ENCODE peak calls at places on chromosomes 11 and 22, in seven cellular contexts. L is cardiac fibroblast, U is IMR-90, E is body of pancreas, Y is epithelial cell of proximal tubule, Z is GM12865, C is stomach. M is an unnamed sample.

GRCh38 chr11:73330569-73331093 is 22.6 kb downstream of the ARHGEF17 start:
- DNase-seq in Y (no peak), Z (no peak), U (peak), E (no peak), C (no peak), L (peak), M (no peak)

GRCh38 chr11:1434941-1435340 is 45.2 kb downstream of the BRSK2 start:
- DNase-seq in E (no peak), U (no peak), C (no peak), Z (no peak), L (no peak), Y (no peak), M (no peak)

GRCh38 chr11:9613830-9614762 is 40.6 kb downstream of the WEE1 start:
- DNase-seq in U (peak), E (peak), Z (peak), Y (no peak), C (peak), L (peak), M (peak)

GRCh38 chr11:629237-629583 is 2.2 kb upstream of the SCT start:
- DNase-seq in U (no peak), L (no peak), C (no peak), E (no peak), Y (no peak), Z (peak), M (no peak)

GRCh38 chr22:31891366-31892079 is 52.8 kb upstream of the YWHAH start:
- DNase-seq in E (no peak), U (peak), Z (no peak), C (no peak), L (peak), Y (peak), M (no peak)

GRCh38 chr22:35154937-35155387 is 89.0 kb downstream of the ISX start:
- DNase-seq in E (peak), Y (no peak), L (peak), U (peak), C (peak), Z (peak), M (no peak)

GRCh38 chr11:60786811-60787567 is 1.9 kb downstream of the MS4A10 start:
- DNase-seq in E (peak), Z (no peak), Y (peak), L (peak), U (peak), C (peak), M (no peak)

GRCh38 chr11:80167766-80168165 is 726.9 kb upstream of the TENM4 start:
- DNase-seq in Z (no peak), L (peak), U (no peak), C (no peak), E (no peak), Y (no peak), M (no peak)

GRCh38 chr11:123360267-123360936 is 69.7 kb upstream of the GRAMD1B start:
- DNase-seq in Z (no peak), L (no peak), E (no peak), U (no peak), Y (no peak), C (no peak), M (no peak)

GRCh38 chr22:46083383-46084350 is 66.7 kb upstream of the PPARA start:
- DNase-seq in U (no peak), Z (no peak), Y (no peak), C (peak), E (no peak), L (no peak), M (peak)

GRCh38 chr11:72102162-72102561 is 935 bp downstream of the LAMTOR1 start:
- DNase-seq in U (no peak), Z (no peak), Y (no peak), E (no peak), L (no peak), C (no peak), M (no peak)

GRCh38 chr11:64856382-64857227 is 12.2 kb upstream of the CDC42BPG start:
- DNase-seq in L (peak), Z (peak), E (peak), U (peak), Y (no peak), C (peak), M (peak)

GRCh38 chr22:42321908-42322561 is 51.6 kb upstream of the TCF20 start:
- DNase-seq in L (peak), Y (no peak), Z (no peak), E (no peak), U (no peak), C (no peak), M (no peak)

GRCh38 chr11:9971894-9972293 is 308.0 kb downstream of the SWAP70 start:
- DNase-seq in C (no peak), E (no peak), Y (no peak), U (no peak), L (no peak), Z (no peak), M (no peak)

GRCh38 chr11:7548659-7549283 is 35.0 kb downstream of the PPFIBP2 start:
- DNase-seq in E (peak), C (peak), Y (no peak), U (no peak), Z (peak), L (no peak), M (no peak)

GRCh38 chr11:8365542-8365941 is 101.9 kb upstream of the LMO1 start:
- DNase-seq in Y (no peak), U (no peak), Z (no peak), E (no peak), C (no peak), L (no peak), M (peak)

GRCh38 chr22:29353286-29353685 is 35.1 kb downstream of the AP1B1 start:
- DNase-seq in U (no peak), L (no peak), C (no peak), Z (no peak), Y (no peak), E (no peak), M (no peak)

GRCh38 chr11:133115099-133115498 is 417.2 kb downstream of the OPCML start:
- DNase-seq in L (no peak), Y (no peak), C (peak), E (no peak), U (no peak), Z (no peak), M (no peak)

GRCh38 chr11:106706355-106706754 is 311.9 kb downstream of the GUCY1A2 start:
- DNase-seq in E (no peak), L (peak), U (peak), C (no peak), Y (peak), Z (no peak), M (no peak)

GRCh38 chr11:100686476-100686875 is 612 bp upstream of the ARHGAP42 start:
- DNase-seq in E (no peak), U (no peak), L (no peak), C (no peak), Z (no peak), Y (no peak), M (no peak)

GRCh38 chr11:133951484-133952198 is 5.1 kb downstream of the IGSF9B start:
- DNase-seq in E (no peak), Y (no peak), L (peak), C (no peak), Z (no peak), U (peak), M (peak)

GRCh38 chr11:122757201-122757600 is 81.1 kb upstream of the CRTAM start:
- DNase-seq in C (no peak), Y (no peak), U (no peak), L (no peak), Z (no peak), E (no peak), M (no peak)

GRCh38 chr11:31805629-31806185 is 5.4 kb downstream of the PAX6 start:
- DNase-seq in E (no peak), L (no peak), Z (no peak), Y (no peak), U (no peak), C (no peak), M (no peak)

GRCh38 chr11:121898913-121899312 is 217.1 kb downstream of the BLID start:
- DNase-seq in U (peak), L (no peak), Z (no peak), C (no peak), Y (no peak), E (no peak), M (no peak)

GRCh38 chr22:39518996-39519680 is 1.2 kb upstream of the ATF4 start:
- DNase-seq in Z (peak), C (no peak), U (peak), Y (no peak), L (no peak), E (no peak), M (no peak)

GRCh38 chr22:39434243-39434653 is 22.6 kb upstream of the MGAT3 start:
- DNase-seq in Y (no peak), L (no peak), E (no peak), U (no peak), C (no peak), Z (no peak), M (no peak)

GRCh38 chr11:67468056-67468455 is 995 bp downstream of the TMEM134 start:
- DNase-seq in C (peak), U (no peak), Z (no peak), L (no peak), E (peak), Y (no peak), M (peak)

GRCh38 chr22:43343262-43343988 is at the start of gene SCUBE1:
- DNase-seq in U (no peak), E (peak), L (peak), Z (no peak), Y (no peak), C (peak), M (peak)

GRCh38 chr11:10993186-10993585 is 135.3 kb upstream of the ZBED5 start:
- DNase-seq in E (no peak), Y (no peak), C (no peak), L (no peak), Z (no peak), U (peak), M (no peak)

GRCh38 chr11:47183969-47184368 is 2.3 kb downstream of the PACSIN3 start:
- DNase-seq in Z (no peak), Y (no peak), U (no peak), E (no peak), C (no peak), L (no peak), M (no peak)

GRCh38 chr22:19494001-19494560 is 14.4 kb downstream of the CDC45 start:
- DNase-seq in Y (no peak), Z (no peak), U (no peak), C (no peak), L (no peak), E (no peak), M (no peak)

GRCh38 chr11:128714121-128714520 is 20.2 kb downstream of the FLI1 start:
- DNase-seq in Y (no peak), L (no peak), E (no peak), C (no peak), U (no peak), Z (no peak), M (no peak)

GRCh38 chr11:121163658-121164308 is 62.7 kb downstream of the TECTA start:
- DNase-seq in Z (peak), E (no peak), Y (no peak), C (no peak), L (no peak), U (no peak), M (no peak)

GRCh38 chr11:127223026-127223425 is 222.5 kb upstream of the KIRREL3 start:
- DNase-seq in L (no peak), Y (no peak), E (no peak), C (no peak), Z (no peak), U (no peak), M (no peak)

GRCh38 chr22:44427506-44428470 is 70.2 kb downstream of the RTL6 start:
- DNase-seq in Z (no peak), U (no peak), E (no peak), C (no peak), Y (no peak), L (no peak), M (no peak)

GRCh38 chr11:112967082-112967481 is 5.9 kb downstream of the NCAM1 start:
- DNase-seq in L (no peak), E (no peak), U (no peak), C (no peak), Y (no peak), Z (no peak), M (no peak)

GRCh38 chr11:65871811-65872548 is 620 bp downstream of the EFEMP2 start:
- DNase-seq in U (no peak), C (no peak), L (no peak), Y (no peak), E (no peak), Z (no peak), M (no peak)
- H3K4me3 ChIP-seq in U (peak), C (peak), L (peak), Y (peak), E (no peak), Z (no peak), M (peak)

GRCh38 chr11:13357232-13357631 is 79.6 kb downstream of the BMAL1 start:
- DNase-seq in Z (no peak), C (no peak), L (no peak), U (no peak), Y (no peak), E (no peak), M (no peak)
- TF ChIP-seq CTCF in Z (no peak), C (no peak), L (no peak), U (no peak), Y (no peak), E (no peak), M (no peak)

DNA sequence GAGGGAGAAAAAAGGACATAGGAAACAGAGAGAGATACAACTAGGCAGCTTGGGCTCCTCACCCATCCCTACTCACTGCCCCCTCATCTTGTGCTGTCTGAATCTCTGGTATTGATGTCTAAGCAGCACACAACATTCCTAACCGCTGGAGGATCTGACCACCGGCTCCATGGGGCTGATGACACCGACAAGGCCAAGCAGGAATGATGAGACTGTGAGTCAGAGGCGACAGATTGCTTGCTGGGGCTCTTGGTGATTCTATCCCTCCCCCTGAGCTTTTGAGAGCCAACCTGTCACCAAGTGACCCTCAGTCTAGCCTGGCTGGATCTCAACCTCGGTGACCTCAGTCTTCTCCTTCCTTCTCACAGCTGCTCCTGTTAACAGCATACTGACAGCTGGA is 13.8 kb downstream of the PAMR1 start:
- DNase-seq in E (peak), L (peak), Z (no peak), U (peak), Y (no peak), C (no peak), M (no peak)
- H3K4me3 ChIP-seq in E (no peak), L (no peak), Z (no peak), U (no peak), Y (no peak), C (no peak), M (no peak)

GRCh38 chr22:50606126-50606525 is 5.5 kb downstream of the MAPK8IP2 start:
- DNase-seq in U (no peak), Y (no peak), E (no peak), C (no peak), L (no peak), Z (no peak), M (no peak)
- TF ChIP-seq CTCF in U (no peak), Y (no peak), E (no peak), C (no peak), L (no peak), Z (peak), M (no peak)

GRCh38 chr22:21031545-21032036 is 770 bp downstream of the SLC7A4 start:
- DNase-seq in L (no peak), C (no peak), Z (no peak), E (no peak), Y (no peak), U (no peak), M (no peak)

GRCh38 chr22:21032843-21033688 is 705 bp upstream of the SLC7A4 start:
- DNase-seq in U (no peak), L (no peak), Y (no peak), E (no peak), C (no peak), Z (no peak), M (peak)

GRCh38 chr22:21033895-21034294 is 1.5 kb upstream of the SLC7A4 start:
- DNase-seq in E (no peak), Z (peak), U (no peak), L (no peak), C (no peak), Y (no peak), M (no peak)

GRCh38 chr22:21030621-21031544 is 1.5 kb downstream of the SLC7A4 start:
- DNase-seq in L (no peak), U (no peak), Z (no peak), Y (no peak), C (no peak), E (no peak), M (peak)

DNA sequence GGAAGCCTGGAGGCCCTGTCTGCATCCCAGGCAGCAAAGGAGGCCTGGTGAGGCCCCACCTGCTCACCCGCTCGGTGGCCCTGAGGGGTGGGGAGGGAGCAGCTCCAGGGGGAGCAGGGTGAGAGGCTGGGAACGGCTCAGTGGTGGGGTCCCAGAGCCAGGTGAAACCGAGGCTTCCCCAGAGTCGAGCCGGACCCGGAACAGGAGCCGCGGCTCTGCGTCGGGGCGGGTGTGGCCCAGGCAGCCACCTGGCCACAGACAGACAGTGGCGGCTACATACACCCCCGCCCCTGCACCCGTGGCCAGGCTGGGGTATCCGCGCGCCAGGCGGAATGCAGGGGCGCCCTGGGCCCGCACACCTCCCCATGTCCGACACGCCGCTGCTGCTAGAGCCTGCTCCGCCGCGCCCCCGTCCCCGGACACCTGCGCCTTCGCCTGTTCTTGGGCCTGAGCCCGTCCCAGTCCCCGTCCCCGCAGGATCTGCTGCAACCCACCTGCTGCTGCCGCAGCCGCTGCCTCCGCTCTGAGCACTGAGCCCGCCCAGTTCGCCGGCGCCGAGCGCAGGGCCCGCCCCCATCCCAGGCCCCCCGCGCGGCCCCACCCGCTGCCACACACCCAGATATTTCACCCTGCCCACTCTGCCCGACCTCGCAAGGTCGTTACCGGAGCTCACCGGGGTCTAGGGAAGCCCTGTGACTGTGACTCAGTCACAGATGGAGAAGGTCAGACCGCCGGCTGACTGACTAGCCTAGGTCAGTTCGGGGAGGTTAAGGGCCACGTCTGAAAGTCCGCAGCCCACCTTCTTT is at the start of gene SLC7A4:
- DNase-seq in E (no peak), L (no peak), U (no peak), Z (no peak), Y (no peak), C (peak), M (peak)
- H3K4me3 ChIP-seq in E (no peak), L (no peak), U (no peak), Z (no peak), Y (no peak), C (peak), M (peak)

DNA sequence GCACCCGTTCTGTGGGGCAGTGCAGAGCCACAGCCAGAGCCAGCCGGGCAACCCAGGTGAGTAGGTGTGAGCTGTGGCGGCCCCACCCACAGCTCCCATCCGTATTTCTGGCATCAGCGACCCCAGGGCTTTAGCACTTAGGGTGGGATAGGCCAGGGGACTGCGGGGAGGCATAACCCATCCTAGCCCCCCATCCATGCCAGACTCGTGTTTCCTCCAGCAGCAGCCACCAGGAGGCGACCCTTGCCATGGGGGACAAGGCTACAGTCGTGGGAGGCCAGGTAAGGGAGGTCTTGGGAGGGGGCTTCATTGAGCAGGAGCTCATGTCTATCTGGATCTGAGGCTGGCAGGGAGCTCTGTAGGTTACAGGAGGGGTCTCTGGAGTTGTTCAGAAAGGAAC is 873 bp downstream of the OTOG start:
- DNase-seq in C (no peak), U (no peak), Y (no peak), E (no peak), Z (no peak), L (no peak), M (no peak)
- TF ChIP-seq CTCF in C (no peak), U (no peak), Y (peak), E (no peak), Z (no peak), L (peak), M (no peak)

DNA sequence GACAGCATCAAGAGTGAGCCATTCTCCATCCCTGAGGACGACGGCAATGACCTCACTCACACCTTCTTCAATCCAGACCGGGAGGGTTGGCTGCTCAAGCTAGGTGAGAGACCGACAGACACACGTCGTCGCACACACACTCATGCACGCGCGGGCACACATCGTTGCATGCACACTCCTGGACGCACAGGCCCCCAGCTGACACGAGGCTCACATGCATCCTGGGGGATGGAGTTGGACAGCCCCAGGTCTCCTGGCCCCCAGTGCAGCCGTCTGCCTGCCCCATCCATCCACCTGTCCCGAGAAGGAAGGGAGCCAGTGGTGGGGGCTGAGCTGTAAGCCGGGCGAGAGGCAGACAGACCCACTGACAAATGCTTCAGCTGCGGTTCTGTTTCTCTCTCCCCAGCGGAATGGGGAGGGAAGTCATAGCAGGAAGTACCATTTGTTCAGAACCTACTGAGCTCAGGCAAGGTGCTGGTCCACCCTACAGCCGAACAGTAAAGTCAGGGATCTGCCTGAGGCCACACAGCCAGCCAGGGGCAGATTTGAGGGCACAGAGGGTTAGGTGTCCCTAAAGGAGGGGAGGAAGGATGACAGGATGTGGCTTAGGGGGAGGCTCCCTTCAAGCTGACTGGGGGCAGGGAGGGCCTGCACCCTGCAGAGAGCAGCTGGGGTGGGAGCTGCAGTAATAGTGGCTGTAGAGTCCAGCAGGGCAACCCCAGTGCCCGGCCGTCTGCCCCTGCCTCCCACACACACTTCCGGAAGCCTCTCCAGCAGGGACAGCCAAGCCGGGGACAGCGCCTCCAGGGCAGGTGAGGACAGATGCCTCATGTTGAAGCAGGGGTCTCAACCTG is 27.1 kb downstream of the CYTH4 start:
- DNase-seq in E (no peak), C (no peak), Y (no peak), L (no peak), Z (peak), U (no peak), M (no peak)
- H3K4me3 ChIP-seq in E (no peak), C (no peak), Y (no peak), L (no peak), Z (peak), U (no peak), M (no peak)

GRCh38 chr11:84993386-84993785 is 633.8 kb downstream of the DLG2 start:
- DNase-seq in E (no peak), C (no peak), Z (peak), U (no peak), Y (no peak), L (no peak), M (no peak)
- TF ChIP-seq CTCF in E (no peak), C (no peak), Z (peak), U (peak), Y (peak), L (peak), M (no peak)

M was measured in left lung.